ENCODE peak calls at places on chromosome 21, in four cellular contexts. N is tibial nerve; X is foreskin keratinocyte; I is CD8-positive, alpha-beta T cell. Q is an unnamed sample. For H3K4me1, the result is how much of the 10 kb centered on the place peaks cover.

GRCh38 chr21:31337991-31338891 is 5.8 kb downstream of the TIAM1 start:
- DNase-seq in X (peak), N (no peak), I (no peak), Q (no peak)

GRCh38 chr21:39576518-39577128 is 36.1 kb upstream of the B3GALT5 start:
- DNase-seq in X (peak), I (no peak), N (no peak), Q (no peak)

GRCh38 chr21:40689816-40690215 is 157.1 kb downstream of the DSCAM start:
- DNase-seq in N (no peak), I (no peak), X (no peak), Q (no peak)

GRCh38 chr21:27796106-27796505 is 829.2 kb upstream of the ADAMTS5 start:
- DNase-seq in N (no peak), I (no peak), X (no peak), Q (no peak)

GRCh38 chr21:31284797-31285397 is 59.2 kb downstream of the TIAM1 start:
- DNase-seq in N (no peak), X (no peak), I (no peak), Q (no peak)

GRCh38 chr21:17911628-17912027 is 92.5 kb upstream of the C21orf91 start:
- DNase-seq in I (no peak), X (peak), N (no peak), Q (no peak)

GRCh38 chr21:15034126-15034848 is 30.5 kb downstream of the NRIP1 start:
- DNase-seq in X (no peak), N (no peak), I (no peak), Q (no peak)

GRCh38 chr21:31580866-31581276 is 78.6 kb upstream of the SOD1 start:
- DNase-seq in I (peak), X (no peak), N (peak), Q (no peak)

GRCh38 chr21:34814529-34814951 is 145.7 kb downstream of the CLIC6 start:
- DNase-seq in X (peak), I (no peak), N (no peak), Q (no peak)
- H3K4me1 ChIP-seq in X (half or more), I (under half), N (under half), Q (half or more)

GRCh38 chr21:33041981-33042380 is 16.2 kb downstream of the OLIG2 start:
- DNase-seq in N (no peak), X (no peak), I (no peak), Q (no peak)
- H3K4me1 ChIP-seq in N (under half), X (under half), I (under half), Q (under half)

GRCh38 chr21:38267136-38267535 is 10.3 kb downstream of the KCNJ15 start:
- DNase-seq in I (no peak), X (no peak), N (no peak), Q (no peak)

GRCh38 chr21:38267991-38268858 is 11.4 kb downstream of the KCNJ15 start:
- DNase-seq in X (peak), N (no peak), I (no peak), Q (no peak)

GRCh38 chr21:38268859-38269566 is 12.2 kb downstream of the KCNJ15 start:
- DNase-seq in I (no peak), N (no peak), X (no peak), Q (no peak)

GRCh38 chr21:38272215-38272614 is 15.4 kb downstream of the KCNJ15 start:
- DNase-seq in N (no peak), X (no peak), I (no peak), Q (no peak)

DNA sequence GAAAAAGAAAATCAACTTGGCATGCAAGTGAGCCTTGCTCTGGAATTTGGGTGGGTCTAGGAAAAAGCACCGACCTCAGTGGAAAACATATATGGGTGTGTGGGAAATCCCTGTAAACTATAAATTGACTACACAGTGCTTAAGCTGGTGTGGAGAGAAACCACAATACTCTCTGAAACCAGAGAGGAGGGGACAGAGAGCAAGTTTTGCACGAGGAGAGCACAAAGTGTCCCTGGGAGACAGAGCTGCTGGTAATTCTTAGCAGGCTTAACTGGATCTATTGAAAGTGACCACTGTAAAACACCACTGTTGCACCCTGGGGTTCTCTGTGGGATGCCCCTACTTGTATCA is 12.8 kb downstream of the KCNJ15 start:
- DNase-seq in I (no peak), X (no peak), N (no peak), Q (no peak)
- H3K4me1 ChIP-seq in I (under half), X (half or more), N (under half), Q (under half)

DNA sequence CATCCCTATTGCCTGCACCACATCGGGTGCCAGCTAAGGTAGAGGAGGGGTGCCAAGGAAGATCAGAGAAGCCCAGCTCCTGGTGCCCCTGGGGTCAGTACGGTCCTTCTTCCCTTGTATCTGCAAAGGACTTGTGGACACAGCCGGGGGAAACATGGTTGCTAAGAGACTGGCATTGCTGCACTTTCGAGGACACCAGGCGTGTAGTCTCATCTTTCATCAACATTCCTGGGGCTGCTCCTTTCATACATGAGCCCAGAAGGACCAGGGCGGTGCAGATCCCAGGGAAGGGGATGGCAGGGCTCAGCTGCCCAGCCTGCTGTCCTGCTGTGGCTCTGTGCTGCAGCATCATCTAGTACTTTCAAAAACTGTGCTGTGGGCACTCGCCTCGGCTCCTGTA is 61.0 kb downstream of the RUNX1 start:
- DNase-seq in X (no peak), N (no peak), I (no peak), Q (no peak)
- H3K4me1 ChIP-seq in X (under half), N (under half), I (half or more), Q (under half)

DNA sequence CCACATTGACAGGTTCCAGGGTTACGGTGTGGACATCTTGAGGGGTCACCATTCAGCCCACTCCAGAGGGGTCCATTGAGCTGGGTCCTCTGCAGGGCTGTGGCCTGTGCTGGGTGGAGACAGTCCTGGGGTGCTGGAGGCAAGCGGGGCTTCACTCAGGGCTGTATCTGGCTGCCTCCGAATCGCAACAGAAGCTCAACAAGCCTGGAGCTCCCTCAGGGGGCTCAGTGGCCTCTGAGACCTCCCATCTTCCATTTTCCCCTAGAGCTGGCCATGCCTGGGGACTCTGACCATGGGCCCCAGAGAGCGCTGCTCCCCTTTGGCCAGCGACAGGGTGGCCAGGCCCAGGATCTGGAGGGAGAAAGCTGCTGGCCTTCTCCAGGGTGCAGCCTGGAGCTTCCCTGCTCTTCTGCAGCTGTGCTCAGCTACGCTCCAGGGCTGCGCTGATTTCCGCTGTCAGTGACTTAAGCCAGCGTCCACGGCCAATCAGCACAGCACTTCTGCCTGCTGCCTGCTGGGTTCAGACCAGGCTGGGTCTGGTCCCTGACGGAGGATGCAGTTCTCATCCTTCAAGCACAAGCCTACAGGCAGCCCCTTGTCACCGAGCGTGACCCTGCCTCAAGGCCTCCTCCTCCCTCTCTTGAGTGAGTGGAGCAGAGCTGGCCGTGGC is 44.9 kb upstream of the ADARB1 start:
- DNase-seq in X (no peak), I (no peak), N (peak), Q (no peak)
- H3K4me1 ChIP-seq in X (under half), I (under half), N (under half), Q (under half)

DNA sequence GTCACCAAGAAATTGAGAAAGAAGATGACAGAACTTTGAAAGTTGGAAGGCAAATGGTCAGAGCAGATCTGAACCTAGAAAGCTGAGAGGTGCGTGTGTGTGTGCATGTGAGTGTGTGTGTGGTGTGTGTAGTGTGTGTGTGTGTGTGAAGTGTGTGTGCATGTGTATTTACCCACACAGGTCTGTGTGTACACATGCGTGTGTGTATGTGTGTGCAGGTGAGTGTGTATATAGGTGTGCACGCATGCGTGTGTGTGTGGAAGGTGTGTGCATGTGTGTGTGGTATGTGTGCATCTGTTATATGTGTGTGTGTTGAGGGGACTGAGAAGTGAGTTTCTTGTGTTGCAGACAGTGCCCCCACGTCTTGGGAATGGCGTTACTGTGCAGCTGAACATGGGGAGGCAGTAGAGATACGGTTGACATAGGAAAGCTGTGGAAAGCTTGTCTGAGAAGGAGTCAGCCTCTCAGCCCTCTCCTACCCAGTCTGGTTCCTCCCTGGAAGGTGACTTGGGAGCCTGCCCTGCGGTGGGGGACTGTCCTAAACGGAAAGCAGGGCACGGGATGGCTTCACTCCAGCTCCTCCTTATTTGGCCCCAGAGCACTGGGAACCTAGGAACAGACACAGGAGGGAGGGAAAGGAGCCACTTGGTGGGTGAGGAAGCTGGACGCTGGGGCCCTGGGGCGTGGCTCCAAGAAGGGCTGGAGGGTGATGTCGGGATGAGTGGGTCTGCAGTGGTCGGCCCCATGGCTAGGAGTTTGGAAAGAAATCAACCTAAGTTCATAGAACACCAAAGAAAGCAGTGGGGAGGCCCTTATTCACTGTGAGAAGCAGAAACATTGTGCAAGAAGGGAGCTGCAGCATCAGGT is 97.2 kb downstream of the PCBP3 start:
- DNase-seq in N (no peak), X (no peak), I (no peak), Q (no peak)
- H3K4me1 ChIP-seq in N (under half), X (under half), I (under half), Q (under half)

GRCh38 chr21:42239973-42240372 is 21.0 kb downstream of the ABCG1 start:
- DNase-seq in X (no peak), I (no peak), N (no peak), Q (no peak)
- H3K4me1 ChIP-seq in X (under half), I (under half), N (under half), Q (under half)